ENCODE peak calls at places on chromosomes 6 and 20, in six cellular contexts. D is PC-3, K is tibial nerve, I is RWPE1, M is choroid plexus epithelial cell, E is breast epithelium. H is an unnamed sample.
A peak's percentile ranks its signal among the peaks of the same experiment; 100 is the strongest.

GRCh38 chr20:561437-562231 is 18.0 kb upstream of the CSNK2A1 start:
- DNase-seq in D (peak; percentile 87), K (no peak), I (peak; percentile 74), M (peak; percentile 81), E (peak; percentile 61), H (peak; percentile 71)

GRCh38 chr20:14556206-14556605 is 218.8 kb upstream of the FLRT3 start:
- DNase-seq in D (no peak), K (no peak), I (no peak), M (no peak), E (no peak), H (no peak)

GRCh38 chr6:118939683-118940082 is 4.7 kb upstream of the MCM9 start:
- DNase-seq in D (no peak), K (no peak), I (no peak), M (no peak), E (no peak), H (no peak)

GRCh38 chr20:34525709-34526416 is 9.6 kb downstream of the DYNLRB1 start:
- DNase-seq in D (peak; percentile 100), K (peak; percentile 61), I (peak; percentile 100), M (peak; percentile 98), E (peak; percentile 92), H (peak; percentile 75)

GRCh38 chr6:12543953-12544352 is 172.6 kb upstream of the PHACTR1 start:
- DNase-seq in D (no peak), K (no peak), I (no peak), M (no peak), E (no peak), H (no peak)

GRCh38 chr20:47719625-47720024 is 65.7 kb downstream of the SULF2 start:
- DNase-seq in D (no peak), K (no peak), I (no peak), M (no peak), E (no peak), H (no peak)

GRCh38 chr6:14596410-14596809 is 478.8 kb downstream of the CD83 start:
- DNase-seq in D (peak; percentile 22), K (no peak), I (peak; percentile 14), M (peak; percentile 99), E (no peak), H (no peak)

GRCh38 chr6:54134934-54135333 is 23.7 kb downstream of the MLIP start:
- DNase-seq in D (no peak), K (no peak), I (no peak), M (peak; percentile 15), E (no peak), H (no peak)

GRCh38 chr6:90038951-90039653 is 144.8 kb downstream of the GJA10 start:
- DNase-seq in D (no peak), K (no peak), I (no peak), M (no peak), E (no peak), H (no peak)

GRCh38 chr6:157510329-157511188 is 129.6 kb downstream of the ZDHHC14 start:
- DNase-seq in D (no peak), K (no peak), I (no peak), M (no peak), E (no peak), H (no peak)

GRCh38 chr6:158707120-158707519 is 57.3 kb downstream of the SYTL3 start:
- DNase-seq in D (peak; percentile 41), K (no peak), I (peak; percentile 34), M (peak; percentile 71), E (no peak), H (peak; percentile 56)

GRCh38 chr6:153476243-153476642 is 345.2 kb upstream of the RGS17 start:
- DNase-seq in D (no peak), K (no peak), I (no peak), M (no peak), E (no peak), H (no peak)

GRCh38 chr6:166784691-166785090 is 157.6 kb upstream of the RPS6KA2 start:
- DNase-seq in D (peak; percentile 13), K (no peak), I (no peak), M (no peak), E (no peak), H (no peak)

GRCh38 chr20:45359406-45360148 is 3.4 kb upstream of the SYS1 start:
- DNase-seq in D (no peak), K (no peak), I (peak; percentile 96), M (peak; percentile 79), E (no peak), H (no peak)

GRCh38 chr6:77620290-77620882 is 32.5 kb upstream of the MEI4 start:
- DNase-seq in D (peak; percentile 3), K (no peak), I (peak; percentile 17), M (peak; percentile 13), E (no peak), H (no peak)

GRCh38 chr6:9463311-9463710 is 951.6 kb downstream of the TFAP2A start:
- DNase-seq in D (peak; percentile 43), K (no peak), I (no peak), M (peak; percentile 36), E (no peak), H (no peak)

GRCh38 chr20:38748863-38749153 is 548 bp downstream of the ACTR5 start:
- DNase-seq in D (peak; percentile 61), K (no peak), I (peak; percentile 91), M (no peak), E (no peak), H (no peak)

GRCh38 chr20:37584238-37584807 is 56.6 kb upstream of the BLCAP start:
- DNase-seq in D (no peak), K (no peak), I (no peak), M (no peak), E (no peak), H (no peak)

GRCh38 chr6:161215876-161216615 is 57.8 kb downstream of the AGPAT4 start:
- DNase-seq in D (no peak), K (no peak), I (no peak), M (peak; percentile 88), E (no peak), H (no peak)

GRCh38 chr6:24882295-24882694 is 53.5 kb downstream of the RIPOR2 start:
- DNase-seq in D (peak; percentile 79), K (no peak), I (no peak), M (no peak), E (no peak), H (no peak)
- TF ChIP-seq CTCF in D (no peak), K (no peak), I (no peak), M (no peak), E (no peak), H (no peak)

GRCh38 chr6:137871299-137871698 is 4.2 kb downstream of the TNFAIP3 start:
- DNase-seq in D (no peak), K (no peak), I (no peak), M (no peak), E (no peak), H (no peak)

GRCh38 chr6:137870286-137870685 is 3.2 kb downstream of the TNFAIP3 start:
- DNase-seq in D (no peak), K (no peak), I (no peak), M (no peak), E (no peak), H (no peak)

GRCh38 chr6:137869781-137870180 is 2.7 kb downstream of the TNFAIP3 start:
- DNase-seq in D (no peak), K (no peak), I (no peak), M (no peak), E (no peak), H (no peak)

GRCh38 chr6:137872071-137872470 is 5.0 kb downstream of the TNFAIP3 start:
- DNase-seq in D (peak; percentile 42), K (no peak), I (no peak), M (no peak), E (no peak), H (no peak)

GRCh38 chr6:137870744-137871247 is 3.7 kb downstream of the TNFAIP3 start:
- DNase-seq in D (no peak), K (no peak), I (peak; percentile 20), M (no peak), E (no peak), H (no peak)
- TF ChIP-seq CTCF in D (no peak), K (no peak), I (no peak), M (peak; percentile 30), E (peak; percentile 28), H (no peak)

DNA sequence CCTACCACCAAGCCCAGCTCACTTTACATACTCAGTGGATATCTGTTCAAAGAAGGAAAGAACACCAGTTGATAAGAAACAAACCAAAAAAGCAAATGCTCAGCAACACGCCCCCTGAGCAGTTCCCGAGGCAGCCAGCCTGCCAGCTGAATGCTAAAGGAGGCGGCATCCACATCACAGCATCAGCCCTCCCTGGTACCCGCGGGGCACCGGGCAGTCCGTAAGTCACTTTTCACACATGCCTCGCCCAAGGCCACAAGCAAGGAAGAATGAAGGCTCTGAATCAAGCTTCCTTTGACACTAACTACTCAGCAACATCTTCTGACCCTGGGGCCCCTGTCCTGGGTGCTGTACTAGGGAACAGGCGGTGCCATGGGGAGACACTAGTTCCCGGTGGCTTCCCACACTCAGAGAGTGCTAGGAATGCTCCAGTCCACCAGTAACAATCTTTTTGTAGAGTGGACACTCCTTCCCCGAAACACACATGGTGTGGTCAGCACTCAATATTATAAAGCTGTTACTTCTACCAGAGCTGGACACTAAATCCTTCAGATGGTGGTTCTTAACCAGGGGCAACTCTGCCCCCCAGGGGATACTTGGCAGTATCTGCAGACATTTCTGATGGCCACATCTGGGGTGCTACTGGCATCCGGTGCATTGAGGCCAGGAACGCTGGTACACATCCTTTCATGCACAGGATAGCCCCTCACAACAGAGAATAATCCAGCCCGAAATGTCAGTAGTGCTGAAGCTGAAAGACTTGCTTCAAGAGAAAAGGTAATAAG is 124.6 kb downstream of the NFATC2 start:
- DNase-seq in D (no peak), K (no peak), I (no peak), M (no peak), E (no peak), H (no peak)
- TF ChIP-seq CTCF in D (peak; percentile 23), K (no peak), I (no peak), M (no peak), E (no peak), H (no peak)

DNA sequence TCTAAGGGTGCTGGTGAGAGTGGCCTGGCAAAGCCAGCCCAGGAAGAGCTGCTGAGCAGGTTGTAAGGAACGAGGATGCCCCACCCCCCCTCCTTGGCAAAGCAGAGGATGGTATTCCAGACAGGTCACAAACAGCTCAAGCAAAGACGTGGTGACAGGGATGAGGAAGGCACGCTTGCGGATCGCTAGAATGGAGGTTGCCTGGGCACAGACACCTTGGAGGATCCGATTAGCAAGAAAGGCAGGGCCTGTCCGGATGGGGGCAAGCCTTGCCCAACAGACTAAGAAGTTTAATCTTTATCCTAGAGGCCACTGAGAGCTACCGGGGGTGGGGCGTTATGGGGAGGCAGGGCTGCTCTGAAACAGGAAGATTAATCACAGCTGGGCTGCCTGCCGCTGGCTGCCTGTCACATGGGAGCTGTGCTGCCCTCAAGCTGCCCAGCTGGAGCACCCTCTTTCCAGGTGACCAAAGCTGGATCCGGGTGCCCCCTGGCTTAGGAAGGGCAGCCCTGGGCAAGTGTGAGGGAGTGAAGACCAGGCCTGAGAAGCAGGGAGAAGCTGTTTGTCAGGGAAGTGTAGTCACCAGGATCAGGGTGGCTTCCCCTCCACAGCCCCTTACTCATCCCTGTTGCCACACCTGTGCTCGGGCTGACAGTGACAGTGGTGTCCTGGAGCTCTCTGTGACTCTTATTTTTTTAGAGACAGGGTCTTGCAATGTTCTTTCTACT is 9.2 kb upstream of the MAPK13 start:
- DNase-seq in D (peak; percentile 71), K (no peak), I (peak; percentile 27), M (peak; percentile 60), E (peak; percentile 81), H (no peak)
- TF ChIP-seq CTCF in D (no peak), K (no peak), I (no peak), M (no peak), E (no peak), H (no peak)

GRCh38 chr6:44657201-44657824 is 269.8 kb downstream of the CDC5L start:
- DNase-seq in D (no peak), K (no peak), I (no peak), M (peak; percentile 46), E (no peak), H (no peak)
- TF ChIP-seq CTCF in D (no peak), K (no peak), I (no peak), M (peak; percentile 14), E (no peak), H (no peak)